ENCODE peak calls at places on chromosomes 11 and 22, in six cellular contexts. W, P, Q, S, V and Z are unnamed samples.

GRCh38 chr11:8759634-8760033 is 77.0 kb downstream of the RPL27A start:
- DNase-seq in W (no peak), P (no peak), Q (no peak), S (no peak), V (no peak), Z (no peak)

GRCh38 chr11:84543367-84544159 is 1083.6 kb downstream of the DLG2 start:
- DNase-seq in W (no peak), P (no peak), Q (no peak), S (no peak), V (no peak), Z (no peak)

GRCh38 chr11:2443881-2444300 is 423 bp downstream of the TRPM5 start:
- DNase-seq in W (no peak), P (no peak), Q (no peak), S (no peak), V (no peak), Z (no peak)

GRCh38 chr11:38208951-38209350 is 1610.9 kb upstream of the RAG2 start:
- DNase-seq in W (no peak), P (no peak), Q (no peak), S (no peak), V (no peak), Z (no peak)

GRCh38 chr11:45757672-45758071 is 47.3 kb upstream of the SLC35C1 start:
- DNase-seq in W (no peak), P (no peak), Q (no peak), S (no peak), V (no peak), Z (no peak)

GRCh38 chr11:46026616-46027293 is 94.5 kb downstream of the PHF21A start:
- DNase-seq in W (no peak), P (no peak), Q (no peak), S (no peak), V (no peak), Z (no peak)

GRCh38 chr11:73314121-73314948 is 6.3 kb downstream of the ARHGEF17 start:
- DNase-seq in W (peak), P (peak), Q (no peak), S (peak), V (no peak), Z (peak)

GRCh38 chr11:133619973-133620372 is 87.7 kb upstream of the OPCML start:
- DNase-seq in W (no peak), P (no peak), Q (no peak), S (peak), V (peak), Z (peak)

GRCh38 chr11:58919561-58919960 is 19.7 kb upstream of the GLYATL1 start:
- DNase-seq in W (no peak), P (no peak), Q (no peak), S (no peak), V (no peak), Z (no peak)

GRCh38 chr11:119806064-119806915 is 77.3 kb upstream of the NECTIN1 start:
- DNase-seq in W (no peak), P (no peak), Q (no peak), S (no peak), V (no peak), Z (no peak)

GRCh38 chr22:37230673-37231405 is 13.2 kb downstream of the RAC2 start:
- DNase-seq in W (no peak), P (no peak), Q (no peak), S (no peak), V (peak), Z (no peak)

GRCh38 chr11:66858186-66858938 is 1.5 kb downstream of the LRFN4 start:
- DNase-seq in W (no peak), P (no peak), Q (no peak), S (no peak), V (no peak), Z (no peak)

GRCh38 chr22:18023509-18024275 is 669 bp downstream of the MICAL3 start:
- DNase-seq in W (peak), P (peak), Q (peak), S (no peak), V (no peak), Z (no peak)

GRCh38 chr11:14852571-14853177 is 39.4 kb downstream of the CYP2R1 start:
- DNase-seq in W (no peak), P (no peak), Q (no peak), S (no peak), V (no peak), Z (no peak)

GRCh38 chr22:29041408-29041807 is 20.2 kb downstream of the C22orf31 start:
- DNase-seq in W (no peak), P (no peak), Q (peak), S (no peak), V (no peak), Z (no peak)

GRCh38 chr11:120995184-120995583 is 28.7 kb upstream of the TBCEL start:
- DNase-seq in W (no peak), P (no peak), Q (no peak), S (no peak), V (no peak), Z (no peak)

GRCh38 chr11:96173424-96173823 is 169.6 kb downstream of the MAML2 start:
- DNase-seq in W (no peak), P (no peak), Q (no peak), S (no peak), V (no peak), Z (peak)

GRCh38 chr11:66546368-66546965 is at the start of gene ACTN3:
- DNase-seq in W (no peak), P (peak), Q (no peak), S (peak), V (no peak), Z (no peak)

GRCh38 chr11:74615311-74615710 is 22.9 kb downstream of the POLD3 start:
- DNase-seq in W (peak), P (no peak), Q (no peak), S (no peak), V (no peak), Z (no peak)

GRCh38 chr22:49712195-49712791 is 115.4 kb downstream of the BRD1 start:
- DNase-seq in W (peak), P (no peak), Q (no peak), S (no peak), V (no peak), Z (no peak)

GRCh38 chr11:120539681-120540369 is 28.3 kb downstream of the GRIK4 start:
- DNase-seq in W (no peak), P (no peak), Q (no peak), S (no peak), V (no peak), Z (no peak)

GRCh38 chr22:20203142-20204099 is 52.6 kb upstream of the CCDC188 start:
- DNase-seq in W (no peak), P (no peak), Q (peak), S (peak), V (no peak), Z (no peak)

GRCh38 chr11:128195057-128195751 is 392.2 kb downstream of the ETS1 start:
- DNase-seq in W (no peak), P (no peak), Q (peak), S (no peak), V (no peak), Z (peak)

GRCh38 chr11:133906241-133906640 is 50.5 kb downstream of the IGSF9B start:
- DNase-seq in W (no peak), P (no peak), Q (no peak), S (no peak), V (no peak), Z (no peak)

GRCh38 chr11:47003180-47003877 is 66.8 kb downstream of the CSTPP1 start:
- DNase-seq in W (peak), P (no peak), Q (no peak), S (no peak), V (no peak), Z (peak)

GRCh38 chr22:48832592-48832991 is 995.1 kb downstream of the BRD1 start:
- DNase-seq in W (no peak), P (no peak), Q (no peak), S (no peak), V (no peak), Z (peak)

GRCh38 chr11:44424841-44425240 is 114.9 kb upstream of the ALX4 start:
- DNase-seq in W (no peak), P (no peak), Q (no peak), S (no peak), V (no peak), Z (no peak)

GRCh38 chr22:49531533-49531895 is 296.2 kb downstream of the BRD1 start:
- DNase-seq in W (no peak), P (no peak), Q (no peak), S (no peak), V (no peak), Z (no peak)

GRCh38 chr11:130873766-130874165 is 42.5 kb downstream of the SNX19 start:
- DNase-seq in W (no peak), P (no peak), Q (peak), S (no peak), V (no peak), Z (no peak)

GRCh38 chr11:34564807-34565241 is 51.2 kb upstream of the ELF5 start:
- DNase-seq in W (no peak), P (no peak), Q (no peak), S (peak), V (no peak), Z (no peak)

GRCh38 chr11:68047437-68048290 is 8.8 kb downstream of the TCIRG1 start:
- DNase-seq in W (no peak), P (no peak), Q (no peak), S (no peak), V (no peak), Z (no peak)

GRCh38 chr11:127640822-127641485 is 640.4 kb upstream of the KIRREL3 start:
- DNase-seq in W (no peak), P (no peak), Q (peak), S (no peak), V (no peak), Z (no peak)

GRCh38 chr11:123479048-123479837 is 49.2 kb downstream of the GRAMD1B start:
- DNase-seq in W (no peak), P (no peak), Q (no peak), S (no peak), V (peak), Z (peak)

GRCh38 chr22:25668437-25668836 is 73.6 kb upstream of the MYO18B start:
- DNase-seq in W (no peak), P (peak), Q (peak), S (peak), V (no peak), Z (no peak)

GRCh38 chr22:19959043-19959586 is 17.5 kb upstream of the TXNRD2 start:
- DNase-seq in W (peak), P (no peak), Q (peak), S (peak), V (no peak), Z (no peak)

GRCh38 chr11:16770016-16770415 is 31.6 kb downstream of the C11orf58 start:
- DNase-seq in W (no peak), P (no peak), Q (no peak), S (no peak), V (no peak), Z (no peak)

GRCh38 chr22:25057013-25057881 is 104.7 kb downstream of the KIAA1671 start:
- DNase-seq in W (peak), P (peak), Q (peak), S (peak), V (no peak), Z (peak)

GRCh38 chr22:37472418-37473006 is 13.7 kb downstream of the MFNG start:
- DNase-seq in W (peak), P (peak), Q (no peak), S (peak), V (no peak), Z (peak)

GRCh38 chr22:39943366-39943765 is 16.8 kb upstream of the TMA7B start:
- DNase-seq in W (no peak), P (no peak), Q (no peak), S (no peak), V (no peak), Z (no peak)

DNA sequence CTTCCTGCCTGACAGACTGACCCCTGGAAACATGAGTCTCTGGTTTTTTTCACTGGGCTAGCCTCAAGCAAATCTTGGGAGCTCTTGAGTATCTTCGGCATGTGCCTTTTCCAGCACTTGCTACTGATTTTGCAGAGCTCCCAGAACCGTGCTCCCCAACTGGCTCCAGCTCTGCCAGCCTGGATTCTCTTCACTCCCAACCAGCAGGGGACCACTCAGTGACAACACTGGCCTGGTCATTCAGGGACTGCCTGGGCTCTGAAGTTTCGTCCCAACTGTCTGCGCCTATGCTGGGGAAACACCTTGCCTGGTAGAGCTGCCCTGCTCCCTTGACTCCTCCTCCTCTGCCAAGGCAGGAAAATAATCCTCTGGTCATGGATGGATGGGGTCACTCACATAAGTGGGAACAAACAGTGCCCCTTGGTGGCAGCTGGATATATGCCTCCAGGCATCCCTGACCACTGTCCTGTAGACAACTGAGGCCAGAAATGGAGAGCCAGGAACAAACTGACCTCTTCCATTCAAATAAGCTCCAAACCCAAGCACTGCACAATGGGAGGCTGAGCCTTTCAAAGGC is 30.2 kb downstream of the POLDIP3 start:
- DNase-seq in W (no peak), P (no peak), Q (no peak), S (no peak), V (no peak), Z (no peak)
- TF ChIP-seq CTCF in W (no peak), P (no peak), Q (no peak), S (peak), V (no peak), Z (no peak)

GRCh38 chr22:43005106-43005505 is 9.8 kb downstream of the PACSIN2 start:
- DNase-seq in W (no peak), P (no peak), Q (no peak), S (no peak), V (no peak), Z (no peak)
- TF ChIP-seq MYC in W (no peak), P (no peak), Q (no peak), S (no peak), V (no peak), Z (no peak)

GRCh38 chr22:46043339-46043738 is 66.4 kb upstream of the WNT7B start:
- DNase-seq in W (no peak), P (no peak), Q (no peak), S (no peak), V (no peak), Z (no peak)

GRCh38 chr22:46042786-46043185 is 65.8 kb upstream of the WNT7B start:
- DNase-seq in W (no peak), P (no peak), Q (no peak), S (no peak), V (no peak), Z (no peak)

GRCh38 chr22:46045459-46046298 is 68.7 kb upstream of the WNT7B start:
- DNase-seq in W (no peak), P (no peak), Q (no peak), S (no peak), V (no peak), Z (no peak)

GRCh38 chr22:46044718-46045458 is 67.9 kb upstream of the WNT7B start:
- DNase-seq in W (no peak), P (no peak), Q (no peak), S (no peak), V (no peak), Z (no peak)

DNA sequence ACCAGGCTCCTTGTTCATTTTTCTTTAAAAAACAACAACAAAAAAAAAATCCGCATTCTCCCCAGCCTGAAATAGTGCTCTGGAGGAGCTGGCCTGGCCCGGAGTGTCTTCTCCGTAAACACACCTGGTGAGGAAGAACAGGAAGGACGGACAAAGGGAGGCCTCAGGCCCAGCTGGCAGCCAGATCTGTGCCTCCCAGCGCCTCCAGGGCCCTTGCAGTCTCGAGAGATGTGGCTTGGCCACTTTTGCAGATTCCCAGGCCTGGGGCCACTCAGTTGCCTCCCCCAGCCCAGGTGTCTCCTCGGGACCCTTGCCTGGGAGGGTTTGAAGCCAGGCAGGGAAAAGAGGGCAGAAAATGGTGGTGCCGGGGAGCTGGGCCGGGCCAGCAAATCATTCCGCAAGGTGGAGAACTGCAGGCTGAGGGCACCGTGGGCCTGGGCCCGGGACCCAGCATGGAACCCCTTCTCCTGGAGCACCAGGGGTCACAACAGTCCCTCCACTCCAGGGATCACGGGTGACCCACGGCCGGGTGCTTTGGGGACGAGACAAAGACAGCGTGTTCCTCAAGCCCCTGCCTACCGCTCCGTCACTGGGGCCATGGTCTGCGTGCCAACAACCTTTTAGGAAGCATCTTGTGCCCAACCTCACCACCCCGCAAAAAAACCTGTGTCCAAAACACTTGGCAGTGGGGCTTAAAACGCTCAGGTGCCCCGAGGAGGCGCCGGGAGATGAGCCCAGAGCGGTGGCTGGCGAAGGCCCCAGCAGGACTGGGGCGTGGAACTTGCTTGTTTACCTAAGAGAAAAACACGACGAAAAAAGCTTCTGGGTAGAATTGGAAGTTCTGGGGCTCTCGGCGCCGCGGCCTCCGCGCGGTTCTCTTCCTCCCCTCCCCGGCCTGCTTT is 67.1 kb upstream of the WNT7B start:
- DNase-seq in W (no peak), P (no peak), Q (peak), S (no peak), V (no peak), Z (no peak)
- TF ChIP-seq POLR2A in W (no peak), P (no peak), Q (no peak), S (no peak), V (no peak), Z (no peak)

GRCh38 chr22:30413001-30413400 is 12.6 kb upstream of the MTFP1 start:
- DNase-seq in W (no peak), P (no peak), Q (no peak), S (no peak), V (no peak), Z (no peak)

GRCh38 chr22:30416843-30417242 is 8.7 kb upstream of the MTFP1 start:
- DNase-seq in W (no peak), P (no peak), Q (no peak), S (no peak), V (no peak), Z (no peak)

GRCh38 chr22:30413745-30414524 is 11.6 kb upstream of the MTFP1 start:
- DNase-seq in W (no peak), P (no peak), Q (no peak), S (no peak), V (no peak), Z (no peak)

GRCh38 chr22:30414525-30415047 is 11.0 kb upstream of the MTFP1 start:
- DNase-seq in W (no peak), P (no peak), Q (peak), S (no peak), V (no peak), Z (no peak)

GRCh38 chr22:30416403-30416802 is 9.2 kb upstream of the MTFP1 start:
- DNase-seq in W (no peak), P (peak), Q (no peak), S (peak), V (no peak), Z (no peak)
- TF ChIP-seq CTCF in W (no peak), P (no peak), Q (no peak), S (no peak), V (no peak), Z (no peak)